ENCODE peak calls at places on chromosome 2, in five cellular contexts. Y, S, H, D and X are unnamed samples.
A peak's percentile ranks its signal among the peaks of the same experiment; 100 is the strongest.

GRCh38 chr2:44895061-44895460 is 46.4 kb upstream of the SIX3 start:
- DNase-seq in H (no peak), Y (no peak), S (no peak), D (no peak), X (no peak)

GRCh38 chr2:85680707-85681353 is 12.8 kb upstream of the SFTPB start:
- DNase-seq in S (no peak), Y (no peak), D (peak; percentile 48), H (no peak), X (no peak)

GRCh38 chr2:169705927-169706326 is 11.7 kb downstream of the PHOSPHO2 start:
- DNase-seq in D (no peak), S (no peak), Y (no peak), H (no peak), X (no peak)

GRCh38 chr2:204977914-204978313 is 432.6 kb downstream of the PARD3B start:
- DNase-seq in S (no peak), Y (no peak), H (no peak), D (no peak), X (peak; percentile 16)

GRCh38 chr2:33130544-33130943 is 183.8 kb downstream of the LTBP1 start:
- DNase-seq in D (no peak), S (no peak), H (no peak), Y (no peak), X (no peak)

GRCh38 chr2:109217362-109218086 is 88.5 kb downstream of the SH3RF3 start:
- DNase-seq in S (no peak), H (no peak), Y (no peak), D (peak; percentile 72), X (no peak)

GRCh38 chr2:39697480-39697879 is 31.8 kb downstream of the TMEM178A start:
- DNase-seq in Y (no peak), H (no peak), D (no peak), S (no peak), X (no peak)

GRCh38 chr2:118855451-118856279 is 8.2 kb upstream of the EN1 start:
- DNase-seq in S (peak; percentile 90), D (peak; percentile 71), H (peak; percentile 84), Y (peak; percentile 80), X (peak; percentile 40)